ENCODE peak calls at places on chromosomes 13 and 19, in five cellular contexts. Q, L, H, N and G are unnamed samples.

GRCh38 chr13:48405865-48406264 is 7.0 kb downstream of the LPAR6 start:
- DNase-seq in Q (no peak), L (no peak), H (no peak), N (peak; percentile 58), G (peak; percentile 40)

GRCh38 chr19:12884926-12885748 is 1.9 kb downstream of the KLF1 start:
- DNase-seq in Q (peak; percentile 16), L (peak; percentile 54), H (peak; percentile 72), N (peak; percentile 68), G (peak; percentile 47)

GRCh38 chr13:78201411-78201810 is 282.8 kb upstream of the EDNRB start:
- DNase-seq in Q (no peak), L (no peak), H (no peak), N (no peak), G (no peak)

GRCh38 chr13:22837980-22838615 is 342.7 kb upstream of the SGCG start:
- DNase-seq in Q (no peak), L (no peak), H (peak; percentile 30), N (no peak), G (no peak)

GRCh38 chr19:48955308-48955958 is 758 bp downstream of the BAX start:
- DNase-seq in Q (no peak), L (no peak), H (no peak), N (no peak), G (no peak)

GRCh38 chr13:91232716-91233115 is 114.8 kb upstream of the MIR17HG start:
- DNase-seq in Q (no peak), L (no peak), H (no peak), N (no peak), G (no peak)

GRCh38 chr13:49791753-49792549 is 531 bp downstream of the KPNA3 start:
- DNase-seq in Q (peak; percentile 16), L (no peak), H (peak; percentile 37), N (peak; percentile 43), G (peak; percentile 56)

GRCh38 chr13:34034411-34034810 is 216.5 kb downstream of the RFC3 start:
- DNase-seq in Q (no peak), L (no peak), H (no peak), N (no peak), G (no peak)

GRCh38 chr13:100566543-100566942 is 22.0 kb downstream of the GGACT start:
- DNase-seq in Q (peak; percentile 41), L (no peak), H (no peak), N (peak; percentile 18), G (peak; percentile 12)

GRCh38 chr19:15318241-15318691 is 14.1 kb downstream of the BRD4 start:
- DNase-seq in Q (no peak), L (no peak), H (no peak), N (no peak), G (no peak)

GRCh38 chr13:30884543-30884942 is 21.5 kb upstream of the MEDAG start:
- DNase-seq in Q (no peak), L (no peak), H (no peak), N (no peak), G (no peak)

GRCh38 chr19:38047048-38047435 is 140.0 kb downstream of the SIPA1L3 start:
- DNase-seq in Q (no peak), L (no peak), H (no peak), N (no peak), G (no peak)

GRCh38 chr19:56660381-56661105 is 11.0 kb downstream of the ZNF835 start:
- DNase-seq in Q (no peak), L (no peak), H (peak; percentile 33), N (peak; percentile 4), G (no peak)

GRCh38 chr19:44553478-44554171 is 24.1 kb upstream of the CEACAM20 start:
- DNase-seq in Q (no peak), L (no peak), H (no peak), N (peak; percentile 55), G (peak; percentile 49)

GRCh38 chr19:49555600-49556411 is 24.6 kb downstream of the NOSIP start:
- DNase-seq in Q (no peak), L (peak; percentile 72), H (no peak), N (peak; percentile 43), G (peak; percentile 51)

GRCh38 chr19:8441725-8442544 is 2.8 kb upstream of the HNRNPM start:
- DNase-seq in Q (no peak), L (no peak), H (no peak), N (no peak), G (no peak)

GRCh38 chr13:66992183-66992582 is 238.0 kb downstream of the PCDH9 start:
- DNase-seq in Q (peak; percentile 66), L (no peak), H (no peak), N (peak; percentile 61), G (peak; percentile 89)